ENCODE peak calls at places on chromosomes 11 and 22, in six cellular contexts. C is HTR-8/SVneo, D is RWPE1, Z is ELR, E is NCI-H2227 treated with DMSO at 0.1 percent for 48 hours, S is amniotic stem cell. O is an unnamed sample.

GRCh38 chr22:36191106-36191836 is 10.3 kb downstream of the APOL4 start:
- DNase-seq in C (no peak), D (no peak), Z (no peak), E (no peak), S (no peak), O (no peak)

GRCh38 chr11:119975561-119976152 is 162.3 kb downstream of the TRIM29 start:
- DNase-seq in C (no peak), D (no peak), Z (no peak), E (peak), S (no peak), O (no peak)

GRCh38 chr11:8777907-8778767 is 95.5 kb downstream of the RPL27A start:
- DNase-seq in C (no peak), D (no peak), Z (no peak), E (no peak), S (no peak), O (no peak)

GRCh38 chr11:6757373-6757967 is 14.3 kb downstream of the OR2AG2 start:
- DNase-seq in C (peak), D (peak), Z (peak), E (peak), S (peak), O (peak)

GRCh38 chr11:35419713-35420333 is 465 bp upstream of the SLC1A2 start:
- DNase-seq in C (no peak), D (no peak), Z (peak), E (peak), S (no peak), O (peak)

GRCh38 chr22:50089231-50090140 is at the start of gene MOV10L1:
- DNase-seq in C (no peak), D (peak), Z (no peak), E (no peak), S (no peak), O (no peak)

GRCh38 chr22:30705710-30706651 is 11.3 kb downstream of the OSBP2 start:
- DNase-seq in C (no peak), D (no peak), Z (peak), E (no peak), S (no peak), O (no peak)

GRCh38 chr11:61061081-61061826 is 41.0 kb upstream of the CD5 start:
- DNase-seq in C (peak), D (peak), Z (peak), E (no peak), S (no peak), O (no peak)

GRCh38 chr22:39699631-39700348 is 129.2 kb downstream of the CACNA1I start:
- DNase-seq in C (no peak), D (no peak), Z (no peak), E (no peak), S (no peak), O (no peak)

GRCh38 chr11:131888230-131888826 is 517.9 kb downstream of the NTM start:
- DNase-seq in C (peak), D (peak), Z (peak), E (no peak), S (peak), O (no peak)

GRCh38 chr22:19290400-19291217 is 910 bp downstream of the CLTCL1 start:
- DNase-seq in C (no peak), D (no peak), Z (peak), E (no peak), S (no peak), O (peak)

GRCh38 chr11:64395545-64396078 is 36.6 kb downstream of the RPS6KA4 start:
- DNase-seq in C (no peak), D (no peak), Z (no peak), E (no peak), S (no peak), O (no peak)

GRCh38 chr11:92941676-92942571 is 27.5 kb upstream of the MTNR1B start:
- DNase-seq in C (peak), D (peak), Z (peak), E (no peak), S (no peak), O (peak)

GRCh38 chr22:31082606-31083376 is 1.7 kb downstream of the SMTN start:
- DNase-seq in C (peak), D (no peak), Z (peak), E (no peak), S (peak), O (peak)

GRCh38 chr22:28408702-28409101 is 270.9 kb downstream of the TTC28 start:
- DNase-seq in C (no peak), D (no peak), Z (no peak), E (no peak), S (no peak), O (no peak)

GRCh38 chr22:46432164-46433068 is 96.9 kb downstream of the TRMU start:
- DNase-seq in C (no peak), D (no peak), Z (no peak), E (no peak), S (no peak), O (no peak)

GRCh38 chr11:2308713-2309112 is 6.9 kb downstream of the TSPAN32 start:
- DNase-seq in C (no peak), D (no peak), Z (no peak), E (no peak), S (no peak), O (no peak)

GRCh38 chr22:46537221-46537945 is at the start of gene CELSR1:
- DNase-seq in C (peak), D (no peak), Z (peak), E (peak), S (no peak), O (no peak)

GRCh38 chr11:60251485-60252207 is 8.7 kb upstream of the MS4A4E start:
- DNase-seq in C (peak), D (no peak), Z (peak), E (no peak), S (no peak), O (no peak)

GRCh38 chr11:40280161-40281054 is 1179.0 kb downstream of the LRRC4C start:
- DNase-seq in C (no peak), D (no peak), Z (no peak), E (peak), S (no peak), O (no peak)

GRCh38 chr11:32436751-32437405 is 1.5 kb upstream of the WT1 start:
- DNase-seq in C (no peak), D (no peak), Z (no peak), E (no peak), S (no peak), O (no peak)

GRCh38 chr11:109363682-109364081 is 58.3 kb upstream of the C11orf87 start:
- DNase-seq in C (no peak), D (no peak), Z (no peak), E (no peak), S (no peak), O (no peak)

GRCh38 chr11:77130763-77131513 is 2.9 kb downstream of the MYO7A start:
- DNase-seq in C (peak), D (no peak), Z (peak), E (no peak), S (no peak), O (no peak)